ENCODE peak calls at places on chromosomes 13 and 19, in six cellular contexts. S is lung microvascular endothelial cell; Z is amygdala; O is NCI-H1092; A is left colon; L is stimulated activated CD4-positive, alpha-beta T cell treated with anti-CD3 and anti-CD28 coated beads, Interleukin-12 subunit alpha, Interleukin-12 subunit beta, amount 100 ng/mL, for 48 hours. B is an unnamed sample.

GRCh38 chr19:1105873-1106840 is 2.4 kb downstream of the GPX4 start:
- DNase-seq in O (no peak), S (no peak), Z (no peak), A (no peak), L (no peak), B (no peak)

GRCh38 chr13:28324181-28324789 is 170.6 kb downstream of the FLT1 start:
- DNase-seq in S (peak), A (peak), L (peak), O (peak), Z (peak), B (peak)

GRCh38 chr13:52737900-52738299 is 1.7 kb downstream of the CNMD start:
- DNase-seq in O (no peak), A (no peak), S (no peak), Z (no peak), L (no peak), B (peak)

GRCh38 chr19:2567580-2567979 is 91.7 kb downstream of the GADD45B start:
- DNase-seq in O (no peak), L (no peak), Z (peak), A (peak), S (no peak), B (peak)

GRCh38 chr13:50990540-50991506 is 81.2 kb downstream of the RNASEH2B start:
- DNase-seq in O (peak), A (peak), L (no peak), S (no peak), Z (peak), B (no peak)

GRCh38 chr19:9801976-9802375 is 16.9 kb downstream of the FBXL12 start:
- DNase-seq in O (no peak), Z (no peak), S (no peak), A (no peak), L (no peak), B (no peak)

GRCh38 chr13:76226941-76227340 is 590.8 kb downstream of the LMO7 start:
- DNase-seq in A (no peak), Z (no peak), S (no peak), O (no peak), L (no peak), B (no peak)

GRCh38 chr19:43782689-43783231 is 2.0 kb upstream of the KCNN4 start:
- DNase-seq in O (no peak), A (peak), Z (no peak), L (no peak), S (no peak), B (no peak)

GRCh38 chr13:99280166-99280565 is 22.0 kb upstream of the GPR18 start:
- DNase-seq in Z (no peak), S (no peak), O (no peak), L (no peak), A (no peak), B (no peak)

GRCh38 chr19:19420570-19421301 is 15.3 kb downstream of the GATAD2A start:
- DNase-seq in Z (no peak), A (no peak), O (no peak), L (no peak), S (peak), B (no peak)

GRCh38 chr19:11197291-11198174 is at the start of gene KANK2:
- DNase-seq in L (peak), O (peak), A (peak), S (peak), Z (peak), B (peak)

GRCh38 chr19:17491287-17491686 is 20.2 kb upstream of the PGLS start:
- DNase-seq in Z (no peak), S (no peak), A (no peak), O (no peak), L (no peak), B (no peak)

GRCh38 chr13:109162248-109163051 is 533.0 kb downstream of the MYO16 start:
- DNase-seq in A (no peak), Z (no peak), O (no peak), S (no peak), L (peak), B (no peak)

GRCh38 chr19:41955521-41955920 is 3.6 kb downstream of the RABAC1 start:
- DNase-seq in S (no peak), A (no peak), Z (no peak), L (no peak), O (no peak), B (no peak)